ENCODE peak calls at places on chromosomes 7 and 10, in six cellular contexts. One of them, this sample, is unnamed.

GRCh38 chr7:45435846-45436245 is 138.3 kb upstream of the ADCY1 start:
- DNase-seq in KG1: no peak
- DNase-seq in LoVo: peak
- DNase-seq in activated naive CD8-positive, alpha-beta T cell treated with anti-CD3 and anti-CD28 coated beads for 36 hours: no peak
- DNase-seq in colonic mucosa: no peak
- DNase-seq in C1 segment of cervical spinal cord: no peak
- DNase-seq in this sample: no peak

GRCh38 chr10:124249196-124249595 is 155.8 kb upstream of the CHST15 start:
- DNase-seq in KG1: no peak
- DNase-seq in LoVo: no peak
- DNase-seq in activated naive CD8-positive, alpha-beta T cell treated with anti-CD3 and anti-CD28 coated beads for 36 hours: no peak
- DNase-seq in colonic mucosa: no peak
- DNase-seq in C1 segment of cervical spinal cord: no peak
- DNase-seq in this sample: no peak

GRCh38 chr10:48287417-48288391 is 13.2 kb upstream of the FRMPD2 start:
- DNase-seq in KG1: no peak
- DNase-seq in LoVo: no peak
- DNase-seq in activated naive CD8-positive, alpha-beta T cell treated with anti-CD3 and anti-CD28 coated beads for 36 hours: no peak
- DNase-seq in colonic mucosa: no peak
- DNase-seq in C1 segment of cervical spinal cord: peak
- DNase-seq in this sample: no peak

GRCh38 chr7:102935450-102936110 is 22.8 kb downstream of the LRRC17 start:
- DNase-seq in KG1: no peak
- DNase-seq in LoVo: no peak
- DNase-seq in activated naive CD8-positive, alpha-beta T cell treated with anti-CD3 and anti-CD28 coated beads for 36 hours: no peak
- DNase-seq in colonic mucosa: no peak
- DNase-seq in C1 segment of cervical spinal cord: no peak
- DNase-seq in this sample: peak

GRCh38 chr7:76206633-76207032 is 4.9 kb downstream of the SRRM3 start:
- DNase-seq in KG1: no peak
- DNase-seq in LoVo: no peak
- DNase-seq in activated naive CD8-positive, alpha-beta T cell treated with anti-CD3 and anti-CD28 coated beads for 36 hours: no peak
- DNase-seq in colonic mucosa: no peak
- DNase-seq in C1 segment of cervical spinal cord: no peak
- DNase-seq in this sample: no peak

GRCh38 chr10:121373411-121373810 is 224.8 kb downstream of the FGFR2 start:
- DNase-seq in KG1: no peak
- DNase-seq in LoVo: no peak
- DNase-seq in activated naive CD8-positive, alpha-beta T cell treated with anti-CD3 and anti-CD28 coated beads for 36 hours: no peak
- DNase-seq in colonic mucosa: no peak
- DNase-seq in C1 segment of cervical spinal cord: no peak
- DNase-seq in this sample: no peak

GRCh38 chr10:133458710-133459453 is 5.1 kb downstream of the SCART1 start:
- DNase-seq in KG1: no peak
- DNase-seq in LoVo: no peak
- DNase-seq in activated naive CD8-positive, alpha-beta T cell treated with anti-CD3 and anti-CD28 coated beads for 36 hours: no peak
- DNase-seq in colonic mucosa: no peak
- DNase-seq in C1 segment of cervical spinal cord: no peak
- DNase-seq in this sample: no peak

GRCh38 chr10:124870854-124871425 is 69.3 kb downstream of the ABRAXAS2 start:
- DNase-seq in KG1: no peak
- DNase-seq in LoVo: no peak
- DNase-seq in activated naive CD8-positive, alpha-beta T cell treated with anti-CD3 and anti-CD28 coated beads for 36 hours: no peak
- DNase-seq in colonic mucosa: no peak
- DNase-seq in C1 segment of cervical spinal cord: no peak
- DNase-seq in this sample: no peak

GRCh38 chr10:112724404-112724991 is 225.5 kb upstream of the TCF7L2 start:
- DNase-seq in KG1: no peak
- DNase-seq in LoVo: no peak
- DNase-seq in activated naive CD8-positive, alpha-beta T cell treated with anti-CD3 and anti-CD28 coated beads for 36 hours: no peak
- DNase-seq in colonic mucosa: no peak
- DNase-seq in C1 segment of cervical spinal cord: no peak
- DNase-seq in this sample: no peak

This sample was measured in HL-60.